ENCODE peak calls at places on chromosomes 12 and 14, in four cellular contexts. Y is iris pigment epithelial cell, G is neural crest cell, L is pancreas. S is an unnamed sample.

GRCh38 chr12:98425859-98426258 is 89.5 kb upstream of the TMPO start:
- DNase-seq in Y (no peak), G (no peak), L (no peak), S (no peak)

GRCh38 chr14:39581474-39581873 is 149.2 kb upstream of the FBXO33 start:
- DNase-seq in Y (no peak), G (no peak), L (no peak), S (no peak)

GRCh38 chr14:72651715-72652114 is 242.2 kb downstream of the DPF3 start:
- DNase-seq in Y (no peak), G (no peak), L (no peak), S (no peak)

GRCh38 chr12:57255916-57256315 is 4.9 kb upstream of the STAC3 start:
- DNase-seq in Y (no peak), G (no peak), L (no peak), S (no peak)

GRCh38 chr14:79534703-79535353 is 676.5 kb downstream of the DIO2 start:
- DNase-seq in Y (no peak), G (no peak), L (peak), S (no peak)

GRCh38 chr12:26939953-26940352 is 1.7 kb downstream of the FGFR1OP2 start:
- DNase-seq in Y (no peak), G (no peak), L (no peak), S (no peak)

GRCh38 chr14:101893759-101894158 is 70.6 kb upstream of the DYNC1H1 start:
- DNase-seq in Y (no peak), G (no peak), L (no peak), S (no peak)

GRCh38 chr12:51891843-51892242 is 3.9 kb downstream of the ANKRD33 start:
- DNase-seq in Y (no peak), G (no peak), L (no peak), S (no peak)

GRCh38 chr12:51886021-51886710 is 1.7 kb upstream of the ANKRD33 start:
- DNase-seq in Y (peak), G (no peak), L (no peak), S (peak)

GRCh38 chr12:96164951-96165858 is 29.0 kb upstream of the ELK3 start:
- DNase-seq in Y (no peak), G (no peak), L (no peak), S (no peak)

GRCh38 chr12:68675098-68675842 is 11.5 kb upstream of the NUP107 start:
- DNase-seq in Y (no peak), G (no peak), L (no peak), S (no peak)

GRCh38 chr12:116916122-116916521 is 5.4 kb downstream of the FBXW8 start:
- DNase-seq in Y (peak), G (no peak), L (no peak), S (peak)

GRCh38 chr12:123471374-123472068 is 13.6 kb downstream of the SNRNP35 start:
- DNase-seq in Y (peak), G (no peak), L (no peak), S (peak)

GRCh38 chr12:132496270-132496669 is 6.3 kb downstream of the FBRSL1 start:
- DNase-seq in Y (no peak), G (no peak), L (no peak), S (no peak)

GRCh38 chr12:57211791-57212700 is 4.5 kb upstream of the NXPH4 start:
- DNase-seq in Y (no peak), G (no peak), L (no peak), S (no peak)

S was measured in Caco-2.